ENCODE peak calls at places on chromosomes 7 and 10, in ten cellular contexts. W is AG04450, K is GM06990, O is GM12865, E is SK-N-SH, V is cardiac fibroblast, D is lower lobe of right lung, P is kidney epithelial cell, B is cardiac muscle cell, G is PC-3. M is an unnamed sample.

GRCh38 chr10:58513189-58514101 is 773 bp downstream of the BICC1 start:
- DNase-seq in W (peak), K (peak), O (no peak), E (peak), V (peak), D (peak), P (peak), B (peak), G (peak), M (peak)

GRCh38 chr10:72173635-72174296 is 42.0 kb upstream of the ANAPC16 start:
- DNase-seq in W (no peak), K (peak), O (peak), E (peak), V (peak), D (no peak), P (no peak), B (no peak), G (no peak), M (peak)

GRCh38 chr10:89648074-89648473 is 3.0 kb upstream of the PANK1 start:
- DNase-seq in W (no peak), K (no peak), O (no peak), E (no peak), V (no peak), D (no peak), P (no peak), B (no peak), G (no peak), M (no peak)

GRCh38 chr10:3741688-3742461 is 43.1 kb downstream of the KLF6 start:
- DNase-seq in W (no peak), K (no peak), O (peak), E (no peak), V (no peak), D (no peak), P (no peak), B (peak), G (no peak), M (peak)

GRCh38 chr7:2084331-2084730 is 148.4 kb downstream of the MAD1L1 start:
- DNase-seq in W (no peak), K (no peak), O (no peak), E (no peak), V (no peak), D (no peak), P (no peak), B (no peak), G (no peak), M (no peak)

GRCh38 chr7:818031-818699 is 14.1 kb upstream of the SUN1 start:
- DNase-seq in W (no peak), K (no peak), O (peak), E (no peak), V (peak), D (no peak), P (no peak), B (peak), G (peak), M (peak)

GRCh38 chr10:124949543-124949942 is 7.6 kb downstream of the ZRANB1 start:
- DNase-seq in W (no peak), K (no peak), O (no peak), E (no peak), V (peak), D (no peak), P (no peak), B (peak), G (no peak), M (peak)

GRCh38 chr7:10100572-10100971 is 873.1 kb upstream of the PHF14 start:
- DNase-seq in W (no peak), K (no peak), O (no peak), E (no peak), V (no peak), D (no peak), P (no peak), B (no peak), G (no peak), M (no peak)

GRCh38 chr7:112476390-112477052 is 4.3 kb upstream of the LSMEM1 start:
- DNase-seq in W (no peak), K (no peak), O (no peak), E (no peak), V (no peak), D (no peak), P (no peak), B (no peak), G (no peak), M (no peak)

GRCh38 chr7:124898523-124898922 is 31.1 kb downstream of the POT1 start:
- DNase-seq in W (no peak), K (no peak), O (no peak), E (no peak), V (no peak), D (no peak), P (no peak), B (no peak), G (no peak), M (no peak)

GRCh38 chr7:2478800-2479199 is 2.6 kb upstream of the GRIFIN start:
- DNase-seq in W (no peak), K (no peak), O (no peak), E (no peak), V (no peak), D (no peak), P (no peak), B (no peak), G (no peak), M (no peak)

GRCh38 chr7:134755422-134756022 is 23.9 kb upstream of the CALD1 start:
- DNase-seq in W (no peak), K (no peak), O (peak), E (peak), V (peak), D (no peak), P (no peak), B (peak), G (peak), M (peak)

GRCh38 chr7:149772236-149772820 is 1.1 kb downstream of the ZNF467 start:
- DNase-seq in W (no peak), K (no peak), O (peak), E (peak), V (no peak), D (peak), P (no peak), B (no peak), G (no peak), M (no peak)

GRCh38 chr10:13686331-13686752 is 99.6 kb downstream of the PRPF18 start:
- DNase-seq in W (no peak), K (no peak), O (peak), E (peak), V (peak), D (no peak), P (no peak), B (peak), G (no peak), M (no peak)

GRCh38 chr7:157963526-157963925 is 624.1 kb downstream of the PTPRN2 start:
- DNase-seq in W (no peak), K (no peak), O (no peak), E (no peak), V (no peak), D (no peak), P (no peak), B (no peak), G (no peak), M (no peak)

GRCh38 chr7:140631602-140632001 is 9.0 kb downstream of the DENND2A start:
- DNase-seq in W (no peak), K (no peak), O (no peak), E (no peak), V (no peak), D (no peak), P (no peak), B (no peak), G (no peak), M (peak)

GRCh38 chr7:27723086-27723485 is 16.9 kb upstream of the TAX1BP1 start:
- DNase-seq in W (no peak), K (no peak), O (no peak), E (peak), V (no peak), D (no peak), P (no peak), B (no peak), G (peak), M (peak)

GRCh38 chr7:42174391-42174848 is 62.6 kb downstream of the GLI3 start:
- DNase-seq in W (no peak), K (no peak), O (no peak), E (no peak), V (no peak), D (no peak), P (no peak), B (no peak), G (peak), M (peak)

GRCh38 chr7:112575864-112576263 is 95.1 kb downstream of the LSMEM1 start:
- DNase-seq in W (no peak), K (no peak), O (no peak), E (no peak), V (no peak), D (no peak), P (no peak), B (no peak), G (no peak), M (no peak)

GRCh38 chr7:27547401-27547800 is 115.3 kb downstream of the HIBADH start:
- DNase-seq in W (peak), K (no peak), O (no peak), E (no peak), V (peak), D (no peak), P (no peak), B (peak), G (no peak), M (peak)

GRCh38 chr10:131556897-131557500 is 245.5 kb upstream of the TCERG1L start:
- DNase-seq in W (no peak), K (no peak), O (no peak), E (no peak), V (no peak), D (no peak), P (no peak), B (no peak), G (no peak), M (no peak)

GRCh38 chr7:97024209-97025129 is at the start of gene DLX5:
- DNase-seq in W (no peak), K (no peak), O (no peak), E (peak), V (peak), D (no peak), P (no peak), B (peak), G (peak), M (peak)

GRCh38 chr7:142334236-142334635 is 76.4 kb upstream of the PRSS58 start:
- DNase-seq in W (no peak), K (no peak), O (no peak), E (no peak), V (no peak), D (no peak), P (no peak), B (no peak), G (no peak), M (no peak)

GRCh38 chr10:79059859-79060379 is 8.8 kb upstream of the ZMIZ1 start:
- DNase-seq in W (no peak), K (no peak), O (no peak), E (no peak), V (no peak), D (peak), P (no peak), B (no peak), G (no peak), M (no peak)

GRCh38 chr10:132611026-132611910 is 73.7 kb downstream of the INPP5A start:
- DNase-seq in W (no peak), K (no peak), O (no peak), E (no peak), V (no peak), D (no peak), P (no peak), B (no peak), G (no peak), M (no peak)

GRCh38 chr7:22219036-22219435 is 137.9 kb downstream of the RAPGEF5 start:
- DNase-seq in W (no peak), K (no peak), O (no peak), E (no peak), V (peak), D (no peak), P (no peak), B (peak), G (no peak), M (no peak)

GRCh38 chr7:455110-455928 is 64.3 kb downstream of the PDGFA start:
- DNase-seq in W (no peak), K (no peak), O (no peak), E (peak), V (no peak), D (peak), P (no peak), B (peak), G (no peak), M (no peak)

GRCh38 chr7:112079671-112080070 is 126.5 kb downstream of the DOCK4 start:
- DNase-seq in W (no peak), K (no peak), O (no peak), E (no peak), V (peak), D (no peak), P (no peak), B (peak), G (peak), M (no peak)

GRCh38 chr7:96676901-96677300 is 32.7 kb downstream of the SEM1 start:
- DNase-seq in W (no peak), K (no peak), O (no peak), E (no peak), V (no peak), D (no peak), P (no peak), B (no peak), G (no peak), M (no peak)

GRCh38 chr7:24665564-24666294 is 91.5 kb downstream of the GSDME start:
- DNase-seq in W (peak), K (peak), O (peak), E (peak), V (peak), D (no peak), P (no peak), B (peak), G (peak), M (peak)

GRCh38 chr10:129744896-129745750 is 219.0 kb downstream of the EBF3 start:
- DNase-seq in W (no peak), K (no peak), O (no peak), E (no peak), V (no peak), D (no peak), P (no peak), B (no peak), G (no peak), M (no peak)

GRCh38 chr7:27248911-27249723 is 6.5 kb downstream of the EVX1 start:
- DNase-seq in W (no peak), K (no peak), O (no peak), E (no peak), V (peak), D (no peak), P (no peak), B (peak), G (no peak), M (peak)

GRCh38 chr7:22841954-22842353 is 19.3 kb upstream of the TOMM7 start:
- DNase-seq in W (no peak), K (no peak), O (no peak), E (no peak), V (no peak), D (no peak), P (no peak), B (no peak), G (no peak), M (peak)

GRCh38 chr10:8967004-8967530 is 912.6 kb downstream of the GATA3 start:
- DNase-seq in W (no peak), K (no peak), O (no peak), E (no peak), V (peak), D (no peak), P (no peak), B (no peak), G (no peak), M (no peak)

GRCh38 chr10:68562666-68563522 is 2.8 kb downstream of the TET1 start:
- DNase-seq in W (no peak), K (no peak), O (peak), E (peak), V (peak), D (no peak), P (no peak), B (peak), G (no peak), M (peak)

GRCh38 chr10:58219875-58220274 is 47.8 kb downstream of the IPMK start:
- DNase-seq in W (no peak), K (no peak), O (no peak), E (no peak), V (peak), D (no peak), P (no peak), B (no peak), G (no peak), M (peak)

GRCh38 chr10:126104767-126105166 is 208.4 kb downstream of the FANK1 start:
- DNase-seq in W (no peak), K (no peak), O (no peak), E (no peak), V (no peak), D (no peak), P (no peak), B (no peak), G (no peak), M (peak)

GRCh38 chr10:34808789-34809745 is 6.0 kb downstream of the PARD3 start:
- DNase-seq in W (no peak), K (peak), O (no peak), E (no peak), V (peak), D (peak), P (no peak), B (peak), G (no peak), M (peak)

GRCh38 chr10:7563368-7563767 is 103.4 kb downstream of the ITIH5 start:
- DNase-seq in W (peak), K (no peak), O (no peak), E (no peak), V (no peak), D (no peak), P (no peak), B (peak), G (no peak), M (peak)

GRCh38 chr10:7559447-7559846 is 107.3 kb downstream of the ITIH5 start:
- DNase-seq in W (no peak), K (no peak), O (no peak), E (no peak), V (no peak), D (no peak), P (no peak), B (no peak), G (no peak), M (peak)

GRCh38 chr10:7562026-7562425 is 104.7 kb downstream of the ITIH5 start:
- DNase-seq in W (no peak), K (no peak), O (no peak), E (no peak), V (no peak), D (no peak), P (no peak), B (no peak), G (no peak), M (no peak)

GRCh38 chr10:7560519-7560918 is 106.2 kb downstream of the ITIH5 start:
- DNase-seq in W (no peak), K (no peak), O (no peak), E (no peak), V (no peak), D (no peak), P (no peak), B (no peak), G (no peak), M (no peak)

GRCh38 chr10:7561216-7561893 is 105.4 kb downstream of the ITIH5 start:
- DNase-seq in W (no peak), K (no peak), O (no peak), E (no peak), V (no peak), D (peak), P (no peak), B (peak), G (no peak), M (peak)
- TF ChIP-seq CTCF in W (no peak), K (no peak), O (no peak), E (no peak), V (no peak), D (no peak), P (no peak), B (no peak), G (no peak), M (no peak)

GRCh38 chr10:116270691-116271592 is 2.1 kb downstream of the GFRA1 start:
- DNase-seq in W (no peak), K (no peak), O (no peak), E (peak), V (no peak), D (no peak), P (no peak), B (no peak), G (no peak), M (no peak)

GRCh38 chr10:116271593-116272496 is 1.2 kb downstream of the GFRA1 start:
- DNase-seq in W (no peak), K (no peak), O (no peak), E (peak), V (no peak), D (no peak), P (no peak), B (no peak), G (no peak), M (no peak)

GRCh38 chr10:116272497-116273221 is at the start of gene GFRA1:
- DNase-seq in W (no peak), K (no peak), O (no peak), E (peak), V (no peak), D (no peak), P (no peak), B (peak), G (no peak), M (no peak)

GRCh38 chr10:116268976-116269375 is 4.0 kb downstream of the GFRA1 start:
- DNase-seq in W (no peak), K (no peak), O (no peak), E (peak), V (no peak), D (no peak), P (no peak), B (no peak), G (no peak), M (no peak)

GRCh38 chr10:116269612-116270011 is 3.4 kb downstream of the GFRA1 start:
- DNase-seq in W (no peak), K (no peak), O (no peak), E (no peak), V (no peak), D (no peak), P (no peak), B (no peak), G (no peak), M (no peak)
- H3K4me3 ChIP-seq in W (no peak), K (no peak), O (no peak), E (no peak), V (no peak), D (no peak), P (no peak), B (no peak), G (no peak), M (no peak)

GRCh38 chr10:52740155-52740549 is 32.4 kb downstream of the MBL2 start:
- DNase-seq in W (no peak), K (no peak), O (no peak), E (no peak), V (no peak), D (no peak), P (no peak), B (no peak), G (no peak), M (no peak)

GRCh38 chr10:52741851-52742250 is 30.7 kb downstream of the MBL2 start:
- DNase-seq in W (no peak), K (no peak), O (no peak), E (no peak), V (no peak), D (no peak), P (no peak), B (no peak), G (no peak), M (no peak)

GRCh38 chr10:52739380-52740154 is 33.0 kb downstream of the MBL2 start:
- DNase-seq in W (no peak), K (no peak), O (no peak), E (no peak), V (no peak), D (no peak), P (no peak), B (no peak), G (no peak), M (no peak)

GRCh38 chr10:52742723-52743122 is 29.9 kb downstream of the MBL2 start:
- DNase-seq in W (no peak), K (no peak), O (no peak), E (no peak), V (no peak), D (no peak), P (no peak), B (no peak), G (no peak), M (no peak)

GRCh38 chr10:52740913-52741675 is 31.5 kb downstream of the MBL2 start:
- DNase-seq in W (no peak), K (no peak), O (peak), E (peak), V (peak), D (no peak), P (no peak), B (peak), G (peak), M (peak)
- TF ChIP-seq CTCF in W (peak), K (peak), O (peak), E (peak), V (peak), D (peak), P (peak), B (peak), G (peak), M (peak)

GRCh38 chr10:11638055-11638698 is 26.7 kb upstream of the USP6NL start:
- DNase-seq in W (no peak), K (no peak), O (peak), E (no peak), V (no peak), D (no peak), P (no peak), B (no peak), G (no peak), M (no peak)
- H3K4me3 ChIP-seq in W (no peak), K (no peak), O (no peak), E (no peak), V (no peak), D (no peak), P (no peak), B (no peak), G (no peak), M (no peak)

DNA sequence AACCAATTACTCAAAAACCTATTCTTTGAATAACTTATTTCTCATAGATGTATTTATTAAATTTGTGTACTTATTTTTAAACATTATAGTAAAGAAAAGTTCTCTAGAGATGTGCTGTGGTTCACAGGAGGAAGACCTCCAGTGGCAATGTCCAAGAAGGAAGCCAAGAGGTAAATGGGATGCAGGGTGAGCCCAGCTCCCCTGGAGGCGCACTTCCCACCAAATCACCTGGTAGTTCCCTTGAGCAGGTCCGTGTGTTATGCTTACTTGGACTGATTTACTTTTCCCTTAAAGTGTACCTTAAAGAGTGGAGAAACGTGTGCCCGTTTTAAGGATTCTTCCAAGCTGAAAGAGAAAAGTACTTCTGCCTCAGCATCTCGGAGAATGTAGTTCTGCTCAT is 55.3 kb downstream of the PAXIP1 start:
- DNase-seq in W (no peak), K (no peak), O (no peak), E (no peak), V (no peak), D (no peak), P (no peak), B (no peak), G (no peak), M (no peak)
- TF ChIP-seq CTCF in W (no peak), K (no peak), O (no peak), E (no peak), V (no peak), D (no peak), P (no peak), B (no peak), G (no peak), M (no peak)

M was measured in AG10803.